ENCODE peak calls at places on chromosomes 13 and 19, in six cellular contexts. Y is esophagus muscularis mucosa, F is transverse colon, M is stomach, V is GM23338, L is breast epithelium. E is an unnamed sample.

GRCh38 chr13:30158774-30159445 is 148.4 kb downstream of the KATNAL1 start:
- DNase-seq in Y (no peak), F (no peak), M (peak; percentile 53), V (no peak), L (no peak), E (no peak)

GRCh38 chr19:38264486-38265212 is at the start of gene SPINT2:
- DNase-seq in Y (no peak), F (no peak), M (no peak), V (peak; percentile 95), L (peak; percentile 95), E (peak; percentile 93)

GRCh38 chr19:51103811-51104470 is 4.3 kb downstream of the CTU1 start:
- DNase-seq in Y (no peak), F (no peak), M (no peak), V (peak; percentile 31), L (no peak), E (no peak)

GRCh38 chr13:82569581-82569980 is 1312.7 kb downstream of the SLITRK1 start:
- DNase-seq in Y (no peak), F (no peak), M (no peak), V (no peak), L (no peak), E (no peak)

GRCh38 chr13:32039056-32039455 is 7.5 kb downstream of the FRY start:
- DNase-seq in Y (no peak), F (no peak), M (no peak), V (no peak), L (no peak), E (no peak)

GRCh38 chr19:9000933-9001332 is 9.3 kb downstream of the MUC16 start:
- DNase-seq in Y (no peak), F (no peak), M (no peak), V (no peak), L (no peak), E (no peak)

GRCh38 chr13:97372929-97373328 is 61.0 kb upstream of the RAP2A start:
- DNase-seq in Y (no peak), F (no peak), M (no peak), V (no peak), L (no peak), E (no peak)

GRCh38 chr19:11087870-11088507 is 1.3 kb upstream of the LDLR start:
- DNase-seq in Y (no peak), F (no peak), M (no peak), V (no peak), L (no peak), E (no peak)

GRCh38 chr13:59374720-59375119 is 789.0 kb downstream of the DIAPH3 start:
- DNase-seq in Y (no peak), F (no peak), M (no peak), V (no peak), L (no peak), E (no peak)

GRCh38 chr13:27174766-27175455 is 3.3 kb upstream of the USP12 start:
- DNase-seq in Y (no peak), F (no peak), M (no peak), V (no peak), L (no peak), E (no peak)

GRCh38 chr19:50555447-50556235 is 12.6 kb downstream of the LRRC4B start:
- DNase-seq in Y (no peak), F (no peak), M (no peak), V (peak; percentile 91), L (no peak), E (no peak)

GRCh38 chr13:24985102-24985501 is 110.8 kb upstream of the PABPC3 start:
- DNase-seq in Y (no peak), F (no peak), M (no peak), V (peak; percentile 50), L (no peak), E (no peak)

GRCh38 chr19:6476155-6476895 is 5.3 kb downstream of the DENND1C start:
- DNase-seq in Y (no peak), F (peak; percentile 94), M (peak; percentile 87), V (peak; percentile 100), L (no peak), E (peak; percentile 83)

GRCh38 chr19:21335721-21336120 is 6.5 kb upstream of the ZNF708 start:
- DNase-seq in Y (no peak), F (no peak), M (no peak), V (no peak), L (no peak), E (no peak)

GRCh38 chr19:31253816-31254551 is 95.3 kb downstream of the TSHZ3 start:
- DNase-seq in Y (no peak), F (no peak), M (no peak), V (no peak), L (no peak), E (no peak)

GRCh38 chr13:55001881-55002280 is 1973.3 kb downstream of the OLFM4 start:
- DNase-seq in Y (no peak), F (no peak), M (no peak), V (peak; percentile 49), L (no peak), E (no peak)

GRCh38 chr13:24162604-24163003 is 2.1 kb downstream of the SPATA13 start:
- DNase-seq in Y (no peak), F (no peak), M (no peak), V (no peak), L (no peak), E (no peak)

GRCh38 chr13:85666356-85666755 is 132.9 kb downstream of the SLITRK6 start:
- DNase-seq in Y (no peak), F (no peak), M (no peak), V (peak; percentile 85), L (no peak), E (no peak)

GRCh38 chr13:43977911-43978310 is 98.2 kb downstream of the LACC1 start:
- DNase-seq in Y (peak; percentile 19), F (no peak), M (no peak), V (no peak), L (no peak), E (no peak)

GRCh38 chr19:920051-920857 is 3.1 kb downstream of the KISS1R start:
- DNase-seq in Y (no peak), F (no peak), M (no peak), V (peak; percentile 65), L (no peak), E (peak; percentile 91)

GRCh38 chr19:14614099-14614412 is 31.2 kb downstream of the CLEC17A start:
- DNase-seq in Y (no peak), F (no peak), M (no peak), V (no peak), L (no peak), E (peak; percentile 82)

GRCh38 chr19:30064776-30065494 is 122.9 kb downstream of the URI1 start:
- DNase-seq in Y (no peak), F (peak; percentile 2), M (peak; percentile 9), V (no peak), L (no peak), E (peak; percentile 39)

GRCh38 chr19:30061557-30062330 is 119.7 kb downstream of the URI1 start:
- DNase-seq in Y (no peak), F (no peak), M (no peak), V (no peak), L (no peak), E (peak; percentile 36)

GRCh38 chr19:30062331-30063183 is 120.5 kb downstream of the URI1 start:
- DNase-seq in Y (no peak), F (no peak), M (no peak), V (no peak), L (no peak), E (peak; percentile 65)

GRCh38 chr19:30064021-30064699 is 122.1 kb downstream of the URI1 start:
- DNase-seq in Y (no peak), F (peak; percentile 4), M (no peak), V (no peak), L (no peak), E (peak; percentile 61)

DNA sequence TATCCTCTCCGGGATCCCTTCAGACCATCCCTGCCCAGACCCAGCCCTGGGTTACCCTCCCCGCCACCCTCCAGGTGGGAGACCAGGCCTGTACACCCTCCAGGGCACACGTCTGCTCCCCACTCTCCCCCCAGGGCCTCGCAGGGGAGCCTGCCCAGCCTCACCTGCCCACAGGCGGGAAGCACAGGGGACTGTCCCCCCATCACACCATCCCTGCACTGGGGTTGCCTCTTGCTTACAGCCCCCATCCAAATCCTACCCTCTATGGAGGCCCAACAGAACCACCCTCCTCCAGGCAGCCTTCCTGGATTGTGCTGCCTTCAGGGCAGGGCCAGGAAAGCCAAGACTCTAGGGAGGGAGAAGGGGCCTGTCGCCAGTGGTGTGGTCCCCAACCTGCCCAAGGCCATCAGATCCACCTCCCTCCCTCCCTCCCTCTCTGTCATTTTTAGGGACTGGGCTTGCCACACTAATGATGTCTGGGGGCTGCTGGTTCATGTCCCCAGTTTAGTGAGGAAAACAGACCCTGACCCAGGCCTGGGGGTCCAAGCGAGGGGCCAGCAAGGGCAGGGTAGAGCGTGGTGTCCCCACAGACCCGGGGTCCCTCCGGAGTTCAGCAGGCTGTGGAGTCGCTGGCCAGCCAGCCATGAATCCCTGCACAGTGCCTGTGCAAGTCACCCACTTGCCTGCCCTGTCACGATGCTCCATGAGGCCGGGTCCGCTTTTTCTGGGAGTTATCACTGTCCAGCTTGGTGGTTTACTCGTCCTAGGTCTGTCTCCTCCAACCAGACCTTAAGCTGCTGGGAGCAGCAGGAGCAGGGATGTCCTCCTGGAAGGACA is 121.4 kb downstream of the URI1 start:
- DNase-seq in Y (no peak), F (no peak), M (no peak), V (no peak), L (no peak), E (peak; percentile 63)
- TF ChIP-seq POLR2AphosphoS5 in Y (no peak), F (no peak), M (no peak), V (no peak), L (no peak), E (no peak)

DNA sequence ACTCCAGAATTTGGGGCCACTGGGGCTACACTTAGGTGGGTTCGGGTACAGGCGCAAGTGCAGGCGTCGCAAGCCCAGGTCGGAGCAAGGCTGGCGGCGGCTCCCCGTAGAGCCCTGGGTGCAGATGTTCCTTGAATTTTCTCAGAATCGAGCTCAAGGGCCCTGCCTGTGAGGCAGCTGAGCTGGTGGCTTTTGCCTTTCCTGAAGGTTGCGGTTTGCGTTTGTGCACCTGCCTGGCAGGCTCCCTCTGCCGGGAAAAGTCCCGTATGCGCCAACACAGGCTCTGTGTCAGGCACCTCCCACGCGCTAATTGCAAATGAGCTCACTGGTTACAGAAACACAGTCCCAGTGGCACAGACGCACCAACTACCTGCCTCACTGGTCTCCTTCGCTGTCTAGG is 5.9 kb downstream of the DOHH start:
- DNase-seq in Y (no peak), F (no peak), M (peak; percentile 52), V (no peak), L (no peak), E (no peak)
- H3K36me3 ChIP-seq in Y (peaks cover 41% of the 10 kb centered on the region), F (no peaks in the 10 kb centered on the region), M (peaks cover 85% of the 10 kb centered on the region), V (peaks cover 5% of the 10 kb centered on the region), L (no peaks in the 10 kb centered on the region), E (peaks cover 53% of the 10 kb centered on the region)

GRCh38 chr13:112069727-112070300 is 2.9 kb downstream of the SOX1 start:
- DNase-seq in Y (peak; percentile 31), F (no peak), M (no peak), V (no peak), L (no peak), E (peak; percentile 45)
- TF ChIP-seq POLR2AphosphoS5 in Y (no peak), F (no peak), M (no peak), V (no peak), L (no peak), E (no peak)

GRCh38 chr19:4689403-4689802 is 19.3 kb upstream of the MYDGF start:
- DNase-seq in Y (no peak), F (no peak), M (no peak), V (no peak), L (no peak), E (no peak)

GRCh38 chr19:4692275-4693077 is 22.3 kb upstream of the MYDGF start:
- DNase-seq in Y (no peak), F (no peak), M (no peak), V (no peak), L (no peak), E (no peak)

GRCh38 chr19:4693078-4693350 is 22.9 kb upstream of the MYDGF start:
- DNase-seq in Y (no peak), F (no peak), M (no peak), V (no peak), L (no peak), E (no peak)

GRCh38 chr19:4690362-4690761 is 20.2 kb upstream of the MYDGF start:
- DNase-seq in Y (no peak), F (no peak), M (no peak), V (no peak), L (no peak), E (no peak)

GRCh38 chr19:4691383-4691782 is 21.2 kb upstream of the MYDGF start:
- DNase-seq in Y (no peak), F (peak; percentile 38), M (no peak), V (no peak), L (no peak), E (no peak)
- H3K36me3 ChIP-seq in Y (peaks cover 87% of the 10 kb centered on the region), F (no peaks in the 10 kb centered on the region), M (peaks cover 99% of the 10 kb centered on the region), V (peaks cover 12% of the 10 kb centered on the region), L (peaks cover 6% of the 10 kb centered on the region), E (peaks cover 93% of the 10 kb centered on the region)

E was measured in spleen.